ENCODE peak calls at places on chromosomes 1 and 21, in eight cellular contexts. J, F, Z, G, Q, L, D and E are unnamed samples.

GRCh38 chr21:33751120-33751519 is 108.8 kb downstream of the ITSN1 start:
- DNase-seq in J (no peak), F (no peak), Q (no peak), D (no peak), G (no peak), Z (no peak), L (no peak), E (no peak)

GRCh38 chr1:52182874-52183400 is 41.0 kb downstream of the ZFYVE9 start:
- DNase-seq in L (no peak), Q (no peak), D (no peak), J (no peak), Z (no peak), F (no peak), G (no peak), E (no peak)

GRCh38 chr1:221719987-221720386 is 21.9 kb downstream of the DUSP10 start:
- DNase-seq in D (no peak), Q (no peak), F (no peak), G (no peak), J (no peak), L (no peak), Z (no peak), E (no peak)

GRCh38 chr1:59061876-59062275 is 235.0 kb upstream of the FGGY start:
- DNase-seq in F (no peak), G (no peak), J (no peak), Q (no peak), D (no peak), Z (no peak), L (peak; percentile 65), E (peak; percentile 65)

GRCh38 chr1:167669209-167670139 is 39.4 kb downstream of the RCSD1 start:
- DNase-seq in Q (no peak), F (no peak), G (no peak), Z (no peak), D (no peak), J (no peak), L (no peak), E (no peak)

GRCh38 chr21:43305811-43306311 is 121.1 kb downstream of the SIK1 start:
- DNase-seq in L (peak; percentile 15), Z (no peak), Q (no peak), G (no peak), J (no peak), D (no peak), F (no peak), E (no peak)

GRCh38 chr21:15896501-15896900 is 166.7 kb downstream of the USP25 start:
- DNase-seq in Q (no peak), Z (no peak), J (no peak), D (no peak), L (no peak), G (no peak), F (no peak), E (no peak)

GRCh38 chr21:16770279-16770678 is 742.6 kb upstream of the CXADR start:
- DNase-seq in Q (no peak), G (no peak), L (no peak), F (no peak), J (no peak), D (no peak), Z (no peak), E (no peak)

GRCh38 chr1:203584040-203584439 is 42.6 kb upstream of the ATP2B4 start:
- DNase-seq in Q (no peak), F (no peak), Z (no peak), D (no peak), G (no peak), L (no peak), J (no peak), E (no peak)

GRCh38 chr1:170536924-170537551 is 5.1 kb downstream of the GORAB start:
- DNase-seq in G (no peak), Z (no peak), Q (no peak), D (no peak), F (no peak), J (no peak), L (no peak), E (no peak)

GRCh38 chr1:195019385-195019784 is 1588.9 kb downstream of the KCNT2 start:
- DNase-seq in F (no peak), L (no peak), J (no peak), Q (no peak), G (no peak), D (no peak), Z (no peak), E (no peak)

GRCh38 chr1:236514703-236515442 is 8.9 kb upstream of the LGALS8 start:
- DNase-seq in F (no peak), L (no peak), G (no peak), J (peak; percentile 86), Z (no peak), D (no peak), Q (no peak), E (no peak)

GRCh38 chr1:6004412-6005123 is 12.3 kb upstream of the NPHP4 start:
- DNase-seq in G (no peak), D (no peak), Q (no peak), J (no peak), F (no peak), L (peak; percentile 10), Z (no peak), E (no peak)

GRCh38 chr21:25385912-25386474 is 221.3 kb downstream of the MRPL39 start:
- DNase-seq in F (peak; percentile 74), Q (peak; percentile 48), G (no peak), Z (peak; percentile 73), J (peak; percentile 61), L (no peak), D (no peak), E (peak; percentile 68)

GRCh38 chr21:43337901-43338655 is 88.9 kb downstream of the SIK1 start:
- DNase-seq in Z (no peak), D (no peak), Q (no peak), J (no peak), F (no peak), L (no peak), G (no peak), E (no peak)